ENCODE peak calls at places on chromosomes 6 and 20, in six cellular contexts. T is pons; D is activated CD4-positive, alpha-beta T cell treated with anti-CD3 and anti-CD28 coated beads, Interleukin-2, amount 50 U/mL, for 48 hours; H is CD8-positive, alpha-beta memory T cell; W is Caco-2; C is esophagus squamous epithelium. R is an unnamed sample.

GRCh38 chr6:75882734-75883133 is 133.7 kb downstream of the MYO6 start:
- DNase-seq in T (no peak), D (no peak), H (no peak), W (no peak), C (no peak), R (no peak)

GRCh38 chr6:31075528-31075927 is 36.8 kb downstream of the C6orf15 start:
- DNase-seq in T (no peak), D (no peak), H (no peak), W (no peak), C (no peak), R (no peak)

GRCh38 chr6:133623621-133624020 is 265.3 kb upstream of the TCF21 start:
- DNase-seq in T (no peak), D (no peak), H (no peak), W (no peak), C (no peak), R (no peak)

GRCh38 chr6:134063966-134064445 is 11.6 kb upstream of the SLC2A12 start:
- DNase-seq in T (peak; percentile 95), D (peak; percentile 46), H (peak; percentile 16), W (peak; percentile 77), C (no peak), R (peak; percentile 57)

GRCh38 chr20:49770634-49771033 is 42.0 kb upstream of the SLC9A8 start:
- DNase-seq in T (no peak), D (no peak), H (no peak), W (no peak), C (no peak), R (no peak)

GRCh38 chr6:91221072-91221471 is 634.2 kb upstream of the MAP3K7 start:
- DNase-seq in T (no peak), D (no peak), H (no peak), W (no peak), C (no peak), R (no peak)

GRCh38 chr6:26172496-26172958 is 85.3 kb downstream of the HFE start:
- DNase-seq in T (peak; percentile 73), D (no peak), H (peak; percentile 10), W (no peak), C (no peak), R (peak; percentile 55)

GRCh38 chr6:2947424-2947823 is 23.9 kb downstream of the SERPINB6 start:
- DNase-seq in T (no peak), D (no peak), H (no peak), W (no peak), C (no peak), R (no peak)

GRCh38 chr20:39885975-39886649 is 802.9 kb downstream of the MAFB start:
- DNase-seq in T (peak; percentile 67), D (peak; percentile 12), H (no peak), W (peak; percentile 64), C (peak; percentile 9), R (no peak)

GRCh38 chr6:131754088-131754487 is 43.3 kb upstream of the CTAGE9 start:
- DNase-seq in T (no peak), D (no peak), H (no peak), W (no peak), C (no peak), R (no peak)

GRCh38 chr6:46635462-46635861 is 17.2 kb downstream of the CYP39A1 start:
- DNase-seq in T (no peak), D (no peak), H (no peak), W (no peak), C (no peak), R (no peak)

GRCh38 chr6:167702241-167702827 is 124.4 kb upstream of the AFDN start:
- DNase-seq in T (no peak), D (no peak), H (no peak), W (no peak), C (no peak), R (no peak)

GRCh38 chr20:53894707-53895384 is 175.5 kb downstream of the BCAS1 start:
- DNase-seq in T (no peak), D (no peak), H (no peak), W (no peak), C (no peak), R (no peak)